ENCODE peak calls at places on chromosome 5, in nine cellular contexts. One of them, this sample, is unnamed.

GRCh38 chr5:59703789-59704188 is 189.7 kb downstream of the PDE4D start:
- DNase-seq in effector memory CD4-positive, alpha-beta T cell: no peak
- DNase-seq in transverse colon: no peak
- DNase-seq in aorta: no peak
- DNase-seq in cerebellar cortex: no peak
- DNase-seq in brain microvascular endothelial cell: no peak
- DNase-seq in KG1: no peak
- DNase-seq in cardiac fibroblast: no peak
- DNase-seq in fibroblast of villous mesenchyme: no peak
- DNase-seq in this sample: no peak

GRCh38 chr5:14569948-14570691 is 11.5 kb upstream of the OTULINL start:
- DNase-seq in effector memory CD4-positive, alpha-beta T cell: no peak
- DNase-seq in transverse colon: no peak
- DNase-seq in aorta: no peak
- DNase-seq in cerebellar cortex: no peak
- DNase-seq in brain microvascular endothelial cell: peak
- DNase-seq in KG1: no peak
- DNase-seq in cardiac fibroblast: no peak
- DNase-seq in fibroblast of villous mesenchyme: no peak
- DNase-seq in this sample: no peak

GRCh38 chr5:57749396-57749795 is 266.8 kb upstream of the ACTBL2 start:
- DNase-seq in effector memory CD4-positive, alpha-beta T cell: no peak
- DNase-seq in transverse colon: no peak
- DNase-seq in aorta: no peak
- DNase-seq in cerebellar cortex: no peak
- DNase-seq in brain microvascular endothelial cell: no peak
- DNase-seq in KG1: no peak
- DNase-seq in cardiac fibroblast: no peak
- DNase-seq in fibroblast of villous mesenchyme: no peak
- DNase-seq in this sample: peak

GRCh38 chr5:39362646-39363045 is 1.6 kb downstream of the C9 start:
- DNase-seq in effector memory CD4-positive, alpha-beta T cell: no peak
- DNase-seq in transverse colon: no peak
- DNase-seq in aorta: no peak
- DNase-seq in cerebellar cortex: no peak
- DNase-seq in brain microvascular endothelial cell: no peak
- DNase-seq in KG1: no peak
- DNase-seq in cardiac fibroblast: no peak
- DNase-seq in fibroblast of villous mesenchyme: no peak
- DNase-seq in this sample: no peak

GRCh38 chr5:849651-850301 is 1.0 kb downstream of the ZDHHC11 start:
- DNase-seq in effector memory CD4-positive, alpha-beta T cell: no peak
- DNase-seq in transverse colon: no peak
- DNase-seq in aorta: peak
- DNase-seq in cerebellar cortex: no peak
- DNase-seq in brain microvascular endothelial cell: no peak
- DNase-seq in KG1: no peak
- DNase-seq in cardiac fibroblast: no peak
- DNase-seq in fibroblast of villous mesenchyme: no peak
- DNase-seq in this sample: peak

GRCh38 chr5:72141440-72142271 is 34.4 kb downstream of the MAP1B start:
- DNase-seq in effector memory CD4-positive, alpha-beta T cell: no peak
- DNase-seq in transverse colon: no peak
- DNase-seq in aorta: peak
- DNase-seq in cerebellar cortex: no peak
- DNase-seq in brain microvascular endothelial cell: peak
- DNase-seq in KG1: no peak
- DNase-seq in cardiac fibroblast: peak
- DNase-seq in fibroblast of villous mesenchyme: peak
- DNase-seq in this sample: peak

GRCh38 chr5:126348855-126349635 is 74.2 kb upstream of the GRAMD2B start:
- DNase-seq in effector memory CD4-positive, alpha-beta T cell: no peak
- DNase-seq in transverse colon: no peak
- DNase-seq in aorta: no peak
- DNase-seq in cerebellar cortex: no peak
- DNase-seq in brain microvascular endothelial cell: no peak
- DNase-seq in KG1: no peak
- DNase-seq in cardiac fibroblast: peak
- DNase-seq in fibroblast of villous mesenchyme: peak
- DNase-seq in this sample: no peak

GRCh38 chr5:34669931-34670516 is 13.9 kb downstream of the RAI14 start:
- DNase-seq in effector memory CD4-positive, alpha-beta T cell: no peak
- DNase-seq in transverse colon: no peak
- DNase-seq in aorta: no peak
- DNase-seq in cerebellar cortex: no peak
- DNase-seq in brain microvascular endothelial cell: no peak
- DNase-seq in KG1: no peak
- DNase-seq in cardiac fibroblast: no peak
- DNase-seq in fibroblast of villous mesenchyme: no peak
- DNase-seq in this sample: no peak

GRCh38 chr5:180370861-180371641 is 17.9 kb upstream of the GFPT2 start:
- DNase-seq in effector memory CD4-positive, alpha-beta T cell: no peak
- DNase-seq in transverse colon: no peak
- DNase-seq in aorta: no peak
- DNase-seq in cerebellar cortex: no peak
- DNase-seq in brain microvascular endothelial cell: no peak
- DNase-seq in KG1: no peak
- DNase-seq in cardiac fibroblast: no peak
- DNase-seq in fibroblast of villous mesenchyme: no peak
- DNase-seq in this sample: peak

GRCh38 chr5:77168187-77168883 is 42.1 kb upstream of the PDE8B start:
- DNase-seq in effector memory CD4-positive, alpha-beta T cell: no peak
- DNase-seq in transverse colon: peak
- DNase-seq in aorta: peak
- DNase-seq in cerebellar cortex: peak
- DNase-seq in brain microvascular endothelial cell: peak
- DNase-seq in KG1: no peak
- DNase-seq in cardiac fibroblast: peak
- DNase-seq in fibroblast of villous mesenchyme: no peak
- DNase-seq in this sample: peak

GRCh38 chr5:125042243-125042887 is 295.9 kb upstream of the ZNF608 start:
- DNase-seq in effector memory CD4-positive, alpha-beta T cell: no peak
- DNase-seq in transverse colon: no peak
- DNase-seq in aorta: no peak
- DNase-seq in cerebellar cortex: no peak
- DNase-seq in brain microvascular endothelial cell: no peak
- DNase-seq in KG1: no peak
- DNase-seq in cardiac fibroblast: peak
- DNase-seq in fibroblast of villous mesenchyme: no peak
- DNase-seq in this sample: peak

GRCh38 chr5:137498301-137498735 is 808 bp downstream of the SPOCK1 start:
- DNase-seq in effector memory CD4-positive, alpha-beta T cell: no peak
- DNase-seq in transverse colon: no peak
- DNase-seq in aorta: peak
- DNase-seq in cerebellar cortex: no peak
- DNase-seq in brain microvascular endothelial cell: no peak
- DNase-seq in KG1: no peak
- DNase-seq in cardiac fibroblast: peak
- DNase-seq in fibroblast of villous mesenchyme: peak
- DNase-seq in this sample: peak

GRCh38 chr5:52786391-52786790 is 1.3 kb upstream of the ITGA1 start:
- DNase-seq in effector memory CD4-positive, alpha-beta T cell: no peak
- DNase-seq in transverse colon: no peak
- DNase-seq in aorta: no peak
- DNase-seq in cerebellar cortex: no peak
- DNase-seq in brain microvascular endothelial cell: no peak
- DNase-seq in KG1: no peak
- DNase-seq in cardiac fibroblast: no peak
- DNase-seq in fibroblast of villous mesenchyme: no peak
- DNase-seq in this sample: no peak

GRCh38 chr5:142360607-142361120 is 35.8 kb upstream of the SPRY4 start:
- DNase-seq in effector memory CD4-positive, alpha-beta T cell: no peak
- DNase-seq in transverse colon: no peak
- DNase-seq in aorta: no peak
- DNase-seq in cerebellar cortex: peak
- DNase-seq in brain microvascular endothelial cell: peak
- DNase-seq in KG1: no peak
- DNase-seq in cardiac fibroblast: peak
- DNase-seq in fibroblast of villous mesenchyme: peak
- DNase-seq in this sample: no peak

GRCh38 chr5:115460476-115460875 is 84.1 kb downstream of the FEM1C start:
- DNase-seq in effector memory CD4-positive, alpha-beta T cell: no peak
- DNase-seq in transverse colon: no peak
- DNase-seq in aorta: no peak
- DNase-seq in cerebellar cortex: peak
- DNase-seq in brain microvascular endothelial cell: peak
- DNase-seq in KG1: no peak
- DNase-seq in cardiac fibroblast: peak
- DNase-seq in fibroblast of villous mesenchyme: no peak
- DNase-seq in this sample: peak

GRCh38 chr5:153429734-153430133 is 60.7 kb upstream of the GRIA1 start:
- DNase-seq in effector memory CD4-positive, alpha-beta T cell: no peak
- DNase-seq in transverse colon: no peak
- DNase-seq in aorta: no peak
- DNase-seq in cerebellar cortex: no peak
- DNase-seq in brain microvascular endothelial cell: no peak
- DNase-seq in KG1: no peak
- DNase-seq in cardiac fibroblast: no peak
- DNase-seq in fibroblast of villous mesenchyme: no peak
- DNase-seq in this sample: no peak

GRCh38 chr5:68821056-68821455 is 272.8 kb upstream of the SLC30A5 start:
- DNase-seq in effector memory CD4-positive, alpha-beta T cell: no peak
- DNase-seq in transverse colon: no peak
- DNase-seq in aorta: no peak
- DNase-seq in cerebellar cortex: no peak
- DNase-seq in brain microvascular endothelial cell: no peak
- DNase-seq in KG1: no peak
- DNase-seq in cardiac fibroblast: no peak
- DNase-seq in fibroblast of villous mesenchyme: no peak
- DNase-seq in this sample: no peak

GRCh38 chr5:149362541-149362940 is 4.7 kb downstream of the PCYOX1L start:
- DNase-seq in effector memory CD4-positive, alpha-beta T cell: no peak
- DNase-seq in transverse colon: no peak
- DNase-seq in aorta: no peak
- DNase-seq in cerebellar cortex: no peak
- DNase-seq in brain microvascular endothelial cell: no peak
- DNase-seq in KG1: no peak
- DNase-seq in cardiac fibroblast: no peak
- DNase-seq in fibroblast of villous mesenchyme: no peak
- DNase-seq in this sample: no peak

GRCh38 chr5:6708814-6709213 is 4.4 kb upstream of the TENT4A start:
- DNase-seq in effector memory CD4-positive, alpha-beta T cell: no peak
- DNase-seq in transverse colon: no peak
- DNase-seq in aorta: no peak
- DNase-seq in cerebellar cortex: no peak
- DNase-seq in brain microvascular endothelial cell: no peak
- DNase-seq in KG1: no peak
- DNase-seq in cardiac fibroblast: no peak
- DNase-seq in fibroblast of villous mesenchyme: no peak
- DNase-seq in this sample: no peak

GRCh38 chr5:125798311-125798710 is 624.9 kb upstream of the GRAMD2B start:
- DNase-seq in effector memory CD4-positive, alpha-beta T cell: no peak
- DNase-seq in transverse colon: no peak
- DNase-seq in aorta: no peak
- DNase-seq in cerebellar cortex: no peak
- DNase-seq in brain microvascular endothelial cell: peak
- DNase-seq in KG1: no peak
- DNase-seq in cardiac fibroblast: peak
- DNase-seq in fibroblast of villous mesenchyme: peak
- DNase-seq in this sample: no peak

GRCh38 chr5:172542651-172543131 is 88.4 kb upstream of the SH3PXD2B start:
- DNase-seq in effector memory CD4-positive, alpha-beta T cell: no peak
- DNase-seq in transverse colon: no peak
- DNase-seq in aorta: no peak
- DNase-seq in cerebellar cortex: no peak
- DNase-seq in brain microvascular endothelial cell: no peak
- DNase-seq in KG1: no peak
- DNase-seq in cardiac fibroblast: no peak
- DNase-seq in fibroblast of villous mesenchyme: no peak
- DNase-seq in this sample: no peak

GRCh38 chr5:139611703-139612584 is 36.2 kb upstream of the CXXC5 start:
- DNase-seq in effector memory CD4-positive, alpha-beta T cell: no peak
- DNase-seq in transverse colon: no peak
- DNase-seq in aorta: no peak
- DNase-seq in cerebellar cortex: no peak
- DNase-seq in brain microvascular endothelial cell: no peak
- DNase-seq in KG1: no peak
- DNase-seq in cardiac fibroblast: peak
- DNase-seq in fibroblast of villous mesenchyme: no peak
- DNase-seq in this sample: no peak

GRCh38 chr5:67648201-67648671 is 451.6 kb upstream of the CD180 start:
- DNase-seq in effector memory CD4-positive, alpha-beta T cell: no peak
- DNase-seq in transverse colon: peak
- DNase-seq in aorta: peak
- DNase-seq in cerebellar cortex: peak
- DNase-seq in brain microvascular endothelial cell: peak
- DNase-seq in KG1: no peak
- DNase-seq in cardiac fibroblast: peak
- DNase-seq in fibroblast of villous mesenchyme: peak
- DNase-seq in this sample: peak

GRCh38 chr5:83000448-83000847 is 76.7 kb downstream of the TMEM167A start:
- DNase-seq in effector memory CD4-positive, alpha-beta T cell: no peak
- DNase-seq in transverse colon: no peak
- DNase-seq in aorta: no peak
- DNase-seq in cerebellar cortex: no peak
- DNase-seq in brain microvascular endothelial cell: no peak
- DNase-seq in KG1: no peak
- DNase-seq in cardiac fibroblast: no peak
- DNase-seq in fibroblast of villous mesenchyme: peak
- DNase-seq in this sample: peak

GRCh38 chr5:34524123-34524522 is 132.0 kb upstream of the RAI14 start:
- DNase-seq in effector memory CD4-positive, alpha-beta T cell: no peak
- DNase-seq in transverse colon: no peak
- DNase-seq in aorta: no peak
- DNase-seq in cerebellar cortex: no peak
- DNase-seq in brain microvascular endothelial cell: peak
- DNase-seq in KG1: no peak
- DNase-seq in cardiac fibroblast: peak
- DNase-seq in fibroblast of villous mesenchyme: peak
- DNase-seq in this sample: peak

GRCh38 chr5:176631383-176631970 is 1.0 kb downstream of the EIF4E1B start:
- DNase-seq in effector memory CD4-positive, alpha-beta T cell: no peak
- DNase-seq in transverse colon: no peak
- DNase-seq in aorta: no peak
- DNase-seq in cerebellar cortex: peak
- DNase-seq in brain microvascular endothelial cell: no peak
- DNase-seq in KG1: no peak
- DNase-seq in cardiac fibroblast: no peak
- DNase-seq in fibroblast of villous mesenchyme: no peak
- DNase-seq in this sample: no peak

GRCh38 chr5:135930029-135930948 is 24.5 kb downstream of the LECT2 start:
- DNase-seq in effector memory CD4-positive, alpha-beta T cell: no peak
- DNase-seq in transverse colon: no peak
- DNase-seq in aorta: no peak
- DNase-seq in cerebellar cortex: no peak
- DNase-seq in brain microvascular endothelial cell: no peak
- DNase-seq in KG1: no peak
- DNase-seq in cardiac fibroblast: no peak
- DNase-seq in fibroblast of villous mesenchyme: no peak
- DNase-seq in this sample: peak

GRCh38 chr5:96226941-96227552 is 206.0 kb downstream of the PCSK1 start:
- DNase-seq in effector memory CD4-positive, alpha-beta T cell: no peak
- DNase-seq in transverse colon: no peak
- DNase-seq in aorta: peak
- DNase-seq in cerebellar cortex: no peak
- DNase-seq in brain microvascular endothelial cell: peak
- DNase-seq in KG1: no peak
- DNase-seq in cardiac fibroblast: peak
- DNase-seq in fibroblast of villous mesenchyme: peak
- DNase-seq in this sample: peak

GRCh38 chr5:174327896-174328295 is 282.4 kb downstream of the NSG2 start:
- DNase-seq in effector memory CD4-positive, alpha-beta T cell: no peak
- DNase-seq in transverse colon: no peak
- DNase-seq in aorta: no peak
- DNase-seq in cerebellar cortex: no peak
- DNase-seq in brain microvascular endothelial cell: no peak
- DNase-seq in KG1: no peak
- DNase-seq in cardiac fibroblast: no peak
- DNase-seq in fibroblast of villous mesenchyme: no peak
- DNase-seq in this sample: no peak

GRCh38 chr5:169107316-169107715 is 193.6 kb downstream of the SLIT3 start:
- DNase-seq in effector memory CD4-positive, alpha-beta T cell: no peak
- DNase-seq in transverse colon: no peak
- DNase-seq in aorta: no peak
- DNase-seq in cerebellar cortex: no peak
- DNase-seq in brain microvascular endothelial cell: peak
- DNase-seq in KG1: no peak
- DNase-seq in cardiac fibroblast: peak
- DNase-seq in fibroblast of villous mesenchyme: no peak
- DNase-seq in this sample: no peak

GRCh38 chr5:31397926-31398557 is 133.9 kb downstream of the DROSHA start:
- DNase-seq in effector memory CD4-positive, alpha-beta T cell: no peak
- DNase-seq in transverse colon: no peak
- DNase-seq in aorta: no peak
- DNase-seq in cerebellar cortex: no peak
- DNase-seq in brain microvascular endothelial cell: no peak
- DNase-seq in KG1: no peak
- DNase-seq in cardiac fibroblast: peak
- DNase-seq in fibroblast of villous mesenchyme: peak
- DNase-seq in this sample: no peak

This sample was measured in AG20443.